ENCODE peak calls at places on chromosome 3, in four cellular contexts. N is GM23338, Q is K562, Y is WTC11. H is an unnamed sample.

GRCh38 chr3:48399387-48400172 is 27.6 kb downstream of the FBXW12 start:
- DNase-seq in N (peak), Q (peak), Y (no peak), H (no peak)

GRCh38 chr3:114478806-114479205 is 185.0 kb downstream of the TIGIT start:
- DNase-seq in N (no peak), Q (no peak), Y (no peak), H (no peak)

GRCh38 chr3:171001957-171002694 is 24.4 kb downstream of the SLC2A2 start:
- DNase-seq in N (no peak), Q (no peak), Y (no peak), H (no peak)

GRCh38 chr3:170734737-170735070 is 135.3 kb downstream of the RPL22L1 start:
- DNase-seq in N (no peak), Q (no peak), Y (no peak), H (no peak)

GRCh38 chr3:136778865-136779264 is 26.7 kb upstream of the STAG1 start:
- DNase-seq in N (no peak), Q (no peak), Y (no peak), H (no peak)

GRCh38 chr3:170222647-170223541 is 670 bp downstream of the PRKCI start:
- DNase-seq in N (peak), Q (peak), Y (peak), H (peak)

GRCh38 chr3:125212096-125212508 is 446 bp downstream of the SLC12A8 start:
- DNase-seq in N (peak), Q (no peak), Y (peak), H (peak)

GRCh38 chr3:53478921-53479664 is 15.3 kb upstream of the CACNA1D start:
- DNase-seq in N (no peak), Q (no peak), Y (no peak), H (no peak)

GRCh38 chr3:169512991-169513390 is 150.5 kb downstream of the MECOM start:
- DNase-seq in N (no peak), Q (no peak), Y (no peak), H (no peak)

GRCh38 chr3:149970716-149971402 is at the start of gene PFN2:
- DNase-seq in N (no peak), Q (peak), Y (peak), H (peak)

GRCh38 chr3:119643528-119643927 is 16.9 kb downstream of the POPDC2 start:
- DNase-seq in N (no peak), Q (no peak), Y (no peak), H (no peak)

GRCh38 chr3:4687167-4687566 is 194.0 kb downstream of the ITPR1 start:
- DNase-seq in N (no peak), Q (peak), Y (no peak), H (no peak)

GRCh38 chr3:192408721-192409151 is 318.6 kb downstream of the FGF12 start:
- DNase-seq in N (peak), Q (no peak), Y (peak), H (peak)

DNA sequence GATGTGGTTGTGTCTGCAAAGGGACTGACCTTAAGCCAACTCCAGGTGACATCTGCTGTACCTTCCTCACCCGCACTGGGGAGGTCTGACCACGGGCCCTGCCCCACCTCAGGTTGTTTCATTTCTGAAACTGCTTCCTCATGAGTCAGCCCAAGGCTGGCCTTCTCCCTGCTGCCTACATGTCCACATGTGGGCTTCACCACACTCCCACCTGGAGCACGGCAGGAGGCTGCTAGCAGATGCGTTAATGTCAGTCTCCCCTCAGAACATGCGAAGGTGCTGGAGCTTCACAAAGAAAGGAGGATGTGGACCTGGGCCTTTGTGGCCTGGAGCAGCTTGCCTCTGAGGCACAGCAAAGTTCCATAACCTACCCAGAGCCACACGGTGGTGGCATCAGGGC is 69.4 kb upstream of the PLXNA1 start:
- DNase-seq in N (no peak), Q (no peak), Y (no peak), H (no peak)
- TF ChIP-seq CREB1 in N (no peak), Q (no peak), Y (no peak), H (no peak)

GRCh38 chr3:160695906-160696305 is 18.9 kb downstream of the ARL14 start:
- DNase-seq in N (no peak), Q (no peak), Y (no peak), H (no peak)
- TF ChIP-seq CREB1 in N (no peak), Q (no peak), Y (no peak), H (no peak)

GRCh38 chr3:128794788-128795649 is 69.0 kb downstream of the RAB7A start:
- DNase-seq in N (peak), Q (peak), Y (peak), H (peak)
- TF ChIP-seq CREB1 in N (no peak), Q (no peak), Y (no peak), H (no peak)

GRCh38 chr3:154161806-154162205 is 40.6 kb downstream of the ARHGEF26 start:
- DNase-seq in N (no peak), Q (no peak), Y (no peak), H (no peak)
- TF ChIP-seq CREB1 in N (no peak), Q (no peak), Y (no peak), H (no peak)

GRCh38 chr3:165749817-165750216 is 87.4 kb downstream of the BCHE start:
- DNase-seq in N (no peak), Q (no peak), Y (no peak), H (no peak)
- TF ChIP-seq CREB1 in N (no peak), Q (no peak), Y (no peak), H (no peak)

DNA sequence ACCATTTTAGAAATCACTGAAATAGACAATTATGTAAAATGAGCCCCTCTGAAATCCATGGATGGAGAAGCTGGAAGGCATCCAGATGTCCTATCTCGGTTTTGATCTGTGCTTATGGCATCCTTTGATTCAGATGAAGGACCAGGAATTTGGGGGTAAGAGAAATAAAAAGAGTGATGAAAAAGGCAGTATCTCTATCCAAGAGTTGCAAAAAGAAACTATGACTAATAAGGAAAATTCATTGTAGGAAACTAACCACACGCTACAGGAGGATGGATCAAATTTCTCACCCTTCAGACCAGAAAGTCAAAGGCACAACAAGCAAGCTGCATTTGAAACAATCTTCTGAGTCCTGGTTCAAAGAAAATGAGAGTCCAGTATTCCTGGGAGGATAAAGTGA is 34.8 kb downstream of the SRGAP3 start:
- DNase-seq in N (no peak), Q (no peak), Y (no peak), H (no peak)
- TF ChIP-seq CREB1 in N (no peak), Q (no peak), Y (no peak), H (no peak)

DNA sequence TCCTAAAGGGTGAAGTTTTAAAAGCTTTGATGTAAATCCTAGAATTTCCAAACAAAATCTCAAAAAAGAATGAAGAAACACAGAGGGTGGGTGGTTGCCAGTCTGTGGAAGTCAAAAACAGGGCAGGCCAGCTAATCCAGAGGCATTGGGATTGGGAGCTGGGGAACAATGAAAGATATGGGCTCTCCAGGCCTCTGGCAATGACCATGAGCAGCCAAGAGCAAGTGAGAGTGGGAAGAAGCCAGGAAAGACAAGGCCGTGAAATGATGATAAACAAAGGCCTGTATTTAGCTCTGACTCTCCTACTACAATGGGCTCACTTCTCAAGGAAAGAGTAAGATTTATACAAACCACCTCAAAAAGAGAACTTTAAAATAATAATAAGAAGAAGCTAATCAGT is 248.5 kb downstream of the ZMAT3 start:
- DNase-seq in N (no peak), Q (no peak), Y (no peak), H (no peak)
- TF ChIP-seq CREB1 in N (no peak), Q (no peak), Y (no peak), H (no peak)

GRCh38 chr3:83023050-83023449 is 1261.6 kb upstream of the GBE1 start:
- DNase-seq in N (no peak), Q (no peak), Y (no peak), H (no peak)
- TF ChIP-seq CREB1 in N (no peak), Q (no peak), Y (no peak), H (no peak)

GRCh38 chr3:168040624-168041208 is 55.0 kb downstream of the GOLIM4 start:
- DNase-seq in N (peak), Q (peak), Y (peak), H (no peak)
- TF ChIP-seq CREB1 in N (no peak), Q (no peak), Y (no peak), H (no peak)

GRCh38 chr3:108728934-108729333 is 28.3 kb downstream of the RETNLB start:
- DNase-seq in N (no peak), Q (no peak), Y (no peak), H (no peak)
- TF ChIP-seq CREB1 in N (no peak), Q (no peak), Y (no peak), H (no peak)

H was measured in H1.